ENCODE peak calls at places on chromosome X, in four cellular contexts. F, Z, S and M are unnamed samples.

GRCh38 chrX:16839224-16839851 is 30.8 kb downstream of the RBBP7 start:
- DNase-seq in F (no peak), Z (no peak), S (no peak), M (no peak)

GRCh38 chrX:110759785-110760184 is 35.8 kb downstream of the CHRDL1 start:
- DNase-seq in F (no peak), Z (no peak), S (no peak), M (no peak)

GRCh38 chrX:137227164-137227563 is 193.4 kb upstream of the GPR101 start:
- DNase-seq in F (no peak), Z (no peak), S (no peak), M (no peak)

GRCh38 chrX:154750301-154751120 is at the start of gene GAB3:
- DNase-seq in F (peak; percentile 73), Z (no peak), S (peak; percentile 52), M (no peak)

GRCh38 chrX:98357146-98357545 is 1473.4 kb downstream of the RPA4 start:
- DNase-seq in F (no peak), Z (no peak), S (no peak), M (no peak)

GRCh38 chrX:153900806-153901752 is 3.4 kb upstream of the AVPR2 start:
- DNase-seq in F (peak; percentile 28), Z (peak; percentile 70), S (peak; percentile 39), M (no peak)

GRCh38 chrX:22192419-22193086 is 80.2 kb upstream of the CBLL2 start:
- DNase-seq in F (peak; percentile 86), Z (peak; percentile 30), S (peak; percentile 25), M (peak; percentile 69)

GRCh38 chrX:40807384-40807783 is 72.0 kb upstream of the MED14 start:
- DNase-seq in F (no peak), Z (no peak), S (no peak), M (no peak)

GRCh38 chrX:17546356-17546755 is 171.4 kb downstream of the NHS start:
- DNase-seq in F (no peak), Z (no peak), S (no peak), M (no peak)

GRCh38 chrX:106286053-106286650 is 118.0 kb downstream of the PWWP3B start:
- DNase-seq in F (no peak), Z (peak; percentile 84), S (no peak), M (no peak)

GRCh38 chrX:22430701-22431100 is 158.0 kb downstream of the CBLL2 start:
- DNase-seq in F (no peak), Z (no peak), S (no peak), M (no peak)

GRCh38 chrX:74259879-74260491 is 44.0 kb upstream of the ZCCHC13 start:
- DNase-seq in F (no peak), Z (no peak), S (no peak), M (no peak)

GRCh38 chrX:119647552-119648420 is 41.6 kb upstream of the NKRF start:
- DNase-seq in F (no peak), Z (no peak), S (no peak), M (no peak)

GRCh38 chrX:132651411-132652086 is 162.7 kb upstream of the MBNL3 start:
- DNase-seq in F (no peak), Z (no peak), S (no peak), M (no peak)
- TF ChIP-seq CTCF in F (no peak), Z (peak; percentile 7), S (no peak), M (peak; percentile 39)

GRCh38 chrX:38561951-38562719 is 793 bp downstream of the TSPAN7 start:
- DNase-seq in F (peak; percentile 68), Z (no peak), S (peak; percentile 16), M (peak; percentile 14)
- TF ChIP-seq CTCF in F (no peak), Z (no peak), S (no peak), M (no peak)

GRCh38 chrX:71622347-71623104 is 4.2 kb upstream of the CXCR3 start:
- DNase-seq in F (peak; percentile 84), Z (peak; percentile 35), S (peak; percentile 77), M (peak; percentile 4)
- TF ChIP-seq CTCF in F (no peak), Z (peak; percentile 25), S (peak; percentile 46), M (peak; percentile 19)

DNA sequence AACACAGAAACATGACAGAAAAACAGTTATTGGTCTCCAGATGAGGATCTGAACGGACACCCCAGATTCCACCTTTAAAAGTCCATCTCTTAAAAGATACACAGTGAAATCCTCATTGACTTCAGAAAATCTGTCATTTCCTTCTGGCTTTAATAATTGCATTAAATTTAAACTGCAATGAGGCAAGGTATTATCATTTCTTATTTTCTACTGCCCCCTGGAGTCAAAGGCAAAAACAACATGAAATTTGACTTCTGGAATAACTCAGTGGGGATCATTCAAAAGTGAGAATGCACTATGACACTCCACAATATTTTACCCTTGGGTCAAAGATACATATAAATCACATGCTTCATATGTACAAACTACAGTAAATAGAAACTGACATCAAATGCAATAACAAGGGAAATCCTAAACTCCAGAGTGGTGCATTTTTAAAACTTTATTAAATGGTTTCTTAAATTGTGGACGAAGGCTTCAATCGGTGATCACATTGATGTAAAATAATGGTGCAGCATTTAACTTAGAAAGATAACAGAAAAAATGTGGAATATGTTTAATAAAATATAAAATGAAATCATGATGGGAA is 56.4 kb upstream of the SPANXN1 start:
- DNase-seq in F (no peak), Z (no peak), S (no peak), M (no peak)
- TF ChIP-seq CTCF in F (no peak), Z (peak; percentile 22), S (peak; percentile 35), M (peak; percentile 65)

DNA sequence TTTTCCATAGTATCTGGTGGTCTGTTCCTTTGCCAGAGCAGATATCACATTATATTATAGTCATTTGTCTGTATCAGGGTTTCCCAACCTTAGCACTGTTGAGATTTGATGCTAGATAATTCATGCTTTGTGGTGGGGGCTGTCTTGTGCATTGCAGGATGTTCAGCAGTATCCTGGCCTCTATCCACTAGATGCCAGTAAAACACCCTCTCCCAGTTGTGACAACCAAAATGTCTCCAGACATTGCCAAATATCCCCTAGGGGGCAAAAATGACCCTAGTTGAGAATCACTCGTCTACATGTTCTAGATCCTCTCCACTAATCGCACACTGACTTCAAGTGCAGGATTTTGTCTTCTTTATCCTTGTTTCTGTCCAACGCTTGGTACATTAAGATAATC is 160.8 kb downstream of the FANCB start:
- DNase-seq in F (no peak), Z (no peak), S (no peak), M (no peak)
- TF ChIP-seq CTCF in F (no peak), Z (no peak), S (no peak), M (no peak)

GRCh38 chrX:138756234-138756633 is 44.7 kb upstream of the FGF13 start:
- DNase-seq in F (no peak), Z (peak; percentile 32), S (peak; percentile 19), M (peak; percentile 28)
- TF ChIP-seq CTCF in F (no peak), Z (peak; percentile 25), S (peak; percentile 19), M (peak; percentile 62)

GRCh38 chrX:88613338-88613737 is 133.7 kb upstream of the CPXCR1 start:
- DNase-seq in F (no peak), Z (no peak), S (no peak), M (no peak)
- TF ChIP-seq CTCF in F (no peak), Z (no peak), S (peak; percentile 39), M (peak; percentile 85)

GRCh38 chrX:31271615-31272471 is 200.0 kb upstream of the FTHL17 start:
- DNase-seq in F (no peak), Z (peak; percentile 66), S (no peak), M (no peak)

GRCh38 chrX:31266172-31267076 is 194.6 kb upstream of the FTHL17 start:
- DNase-seq in F (peak; percentile 83), Z (no peak), S (peak; percentile 62), M (peak; percentile 18)

GRCh38 chrX:31265383-31265782 is 193.5 kb upstream of the FTHL17 start:
- DNase-seq in F (no peak), Z (no peak), S (no peak), M (no peak)

GRCh38 chrX:31269914-31270313 is 198.1 kb upstream of the FTHL17 start:
- DNase-seq in F (no peak), Z (no peak), S (no peak), M (no peak)

GRCh38 chrX:31268359-31268758 is 196.5 kb upstream of the FTHL17 start:
- DNase-seq in F (no peak), Z (no peak), S (no peak), M (no peak)
- TF ChIP-seq CTCF in F (no peak), Z (no peak), S (no peak), M (no peak)

DNA sequence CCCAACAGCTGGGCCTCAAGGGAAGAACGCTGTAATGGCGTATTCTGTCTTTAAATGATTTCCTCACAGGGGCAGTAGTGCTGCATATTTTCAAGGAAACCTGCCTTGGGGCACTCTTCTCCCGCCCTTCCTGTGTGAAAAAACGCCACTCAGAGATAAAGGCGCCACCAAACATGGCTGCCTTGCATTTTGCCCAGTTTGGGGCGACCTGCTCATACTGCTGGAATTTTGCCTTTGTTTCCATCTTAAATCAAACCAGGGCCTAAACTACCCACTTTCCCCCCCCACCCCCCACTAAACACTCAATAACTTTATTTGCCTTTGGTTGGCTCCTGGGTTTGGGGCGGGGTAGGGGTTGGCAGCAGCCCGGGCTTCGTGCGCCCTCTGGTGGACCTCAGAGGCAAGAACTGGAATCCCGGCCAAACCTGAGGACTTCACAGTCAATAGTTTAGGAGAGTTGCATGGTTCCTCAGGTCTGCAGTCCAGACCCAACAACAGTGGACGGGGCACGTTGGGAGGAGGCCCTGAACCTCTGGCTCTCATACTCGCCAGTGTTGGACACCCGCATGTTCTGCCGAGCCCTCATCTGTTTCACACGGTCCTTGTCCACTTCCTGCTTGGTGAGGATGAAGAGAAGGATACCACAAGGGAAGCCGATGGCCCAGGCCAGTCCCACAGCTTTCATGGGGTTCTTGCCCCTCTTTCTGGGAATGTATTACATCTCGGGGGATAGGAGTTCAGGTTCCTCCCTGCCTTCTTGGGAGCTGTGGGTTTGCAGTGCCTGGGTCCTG is 220.1 kb upstream of the STK26 start:
- DNase-seq in F (peak; percentile 73), Z (no peak), S (no peak), M (no peak)
- TF ChIP-seq CTCF in F (peak; percentile 26), Z (no peak), S (peak; percentile 40), M (peak; percentile 38)

DNA sequence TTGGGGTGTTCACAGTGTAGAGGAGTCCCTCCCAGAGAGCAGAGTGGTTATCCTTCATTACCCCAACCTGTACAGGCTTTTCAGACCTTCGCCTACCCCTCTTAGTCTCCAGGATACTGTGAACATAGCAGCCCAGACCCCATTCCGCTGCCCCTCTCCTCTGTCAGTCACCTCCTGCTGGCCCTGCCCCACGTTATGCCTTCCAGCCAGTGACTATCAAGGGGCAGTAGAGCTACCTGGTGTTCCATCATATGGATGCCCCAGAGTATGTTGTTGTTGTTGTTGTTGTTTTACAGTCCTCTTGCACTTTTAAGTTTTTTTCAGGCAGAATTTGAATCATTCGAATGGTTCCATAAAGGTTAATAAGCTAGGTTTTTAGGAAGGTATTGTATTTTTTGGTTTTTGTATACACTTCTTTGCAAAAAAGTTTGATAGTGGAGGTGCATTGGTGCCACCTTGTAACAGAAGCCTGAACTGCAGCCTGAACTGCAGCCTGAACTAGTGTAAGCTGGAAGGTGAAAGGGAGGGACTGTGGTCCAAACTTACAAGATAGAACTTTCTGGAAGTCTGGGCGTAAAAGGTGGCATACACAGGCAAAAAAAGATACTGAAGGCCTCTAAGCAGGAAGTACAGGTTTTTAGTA is 101.4 kb upstream of the RAB40AL start:
- DNase-seq in F (no peak), Z (peak; percentile 18), S (no peak), M (no peak)
- TF ChIP-seq CTCF in F (no peak), Z (peak; percentile 45), S (peak; percentile 55), M (peak; percentile 60)